ENCODE peak calls at places on chromosomes 16 and 17, in seven cellular contexts. V is astrocyte of the spinal cord, S is psoas muscle, Q is fibroblast of lung, X is cardiac fibroblast, B is fibroblast of the aortic adventitia, R is lung. K is an unnamed sample.

GRCh38 chr17:41416478-41416877 is 7.9 kb downstream of the KRT37 start:
- DNase-seq in V (no peak), S (no peak), Q (no peak), X (no peak), B (no peak), R (no peak), K (no peak)

GRCh38 chr17:46922487-46922803 is 515 bp upstream of the GOSR2 start:
- DNase-seq in V (no peak), S (no peak), Q (no peak), X (no peak), B (no peak), R (no peak), K (no peak)

GRCh38 chr16:21156767-21157467 is 1.6 kb upstream of the LDAF1 start:
- DNase-seq in V (peak; percentile 75), S (no peak), Q (peak; percentile 81), X (peak; percentile 83), B (peak; percentile 94), R (no peak), K (peak; percentile 22)

GRCh38 chr17:46777943-46778915 is 40.3 kb downstream of the WNT3 start:
- DNase-seq in V (no peak), S (no peak), Q (no peak), X (no peak), B (no peak), R (no peak), K (no peak)

GRCh38 chr16:71845639-71846431 is at the start of gene ATXN1L:
- DNase-seq in V (peak; percentile 87), S (peak; percentile 96), Q (peak; percentile 88), X (peak; percentile 92), B (peak; percentile 92), R (peak; percentile 89), K (peak; percentile 93)

GRCh38 chr16:88395669-88396584 is 13.2 kb downstream of the ZNF469 start:
- DNase-seq in V (no peak), S (no peak), Q (no peak), X (no peak), B (no peak), R (no peak), K (no peak)

GRCh38 chr16:12295395-12295794 is 318.9 kb downstream of the SNX29 start:
- DNase-seq in V (peak; percentile 10), S (no peak), Q (peak; percentile 39), X (no peak), B (peak; percentile 14), R (no peak), K (no peak)

GRCh38 chr17:65660947-65661346 is 99.5 kb upstream of the AXIN2 start:
- DNase-seq in V (peak; percentile 56), S (no peak), Q (peak; percentile 57), X (peak; percentile 90), B (peak; percentile 64), R (no peak), K (no peak)

GRCh38 chr16:19844945-19845641 is 39.6 kb downstream of the GPRC5B start:
- DNase-seq in V (peak; percentile 80), S (no peak), Q (peak; percentile 87), X (peak; percentile 87), B (peak; percentile 72), R (no peak), K (no peak)

GRCh38 chr16:3022697-3023414 is 886 bp downstream of the HCFC1R1 start:
- DNase-seq in V (peak; percentile 51), S (peak; percentile 84), Q (no peak), X (peak; percentile 85), B (peak; percentile 74), R (no peak), K (no peak)

GRCh38 chr16:89586853-89587252 is 11.3 kb downstream of the CPNE7 start:
- DNase-seq in V (no peak), S (no peak), Q (peak; percentile 37), X (peak; percentile 82), B (peak; percentile 54), R (no peak), K (no peak)

GRCh38 chr17:63514477-63514876 is 8.7 kb upstream of the KCNH6 start:
- DNase-seq in V (no peak), S (no peak), Q (no peak), X (no peak), B (no peak), R (no peak), K (no peak)

GRCh38 chr17:28960256-28961106 is 9.2 kb upstream of the PHF12 start:
- DNase-seq in V (no peak), S (no peak), Q (no peak), X (no peak), B (no peak), R (no peak), K (no peak)

GRCh38 chr17:58231644-58232043 is 6.7 kb upstream of the LPO start:
- DNase-seq in V (no peak), S (no peak), Q (peak; percentile 47), X (no peak), B (peak; percentile 40), R (no peak), K (no peak)

GRCh38 chr17:74699236-74699635 is 13.5 kb downstream of the CD300LF start:
- DNase-seq in V (no peak), S (no peak), Q (no peak), X (no peak), B (no peak), R (no peak), K (no peak)

GRCh38 chr17:61575983-61576382 is 15.0 kb downstream of the NACA2 start:
- DNase-seq in V (no peak), S (no peak), Q (no peak), X (no peak), B (no peak), R (no peak), K (no peak)

GRCh38 chr17:82923366-82924113 is 83.7 kb upstream of the ZNF750 start:
- DNase-seq in V (no peak), S (peak; percentile 42), Q (no peak), X (no peak), B (no peak), R (no peak), K (no peak)

GRCh38 chr17:82925336-82925735 is 85.5 kb upstream of the ZNF750 start:
- DNase-seq in V (no peak), S (peak; percentile 35), Q (no peak), X (no peak), B (no peak), R (no peak), K (no peak)

GRCh38 chr17:82926081-82926480 is 86.3 kb upstream of the ZNF750 start:
- DNase-seq in V (no peak), S (peak; percentile 7), Q (no peak), X (no peak), B (no peak), R (no peak), K (no peak)

GRCh38 chr17:82924214-82924613 is 84.4 kb upstream of the ZNF750 start:
- DNase-seq in V (no peak), S (peak; percentile 15), Q (no peak), X (no peak), B (no peak), R (no peak), K (no peak)

GRCh38 chr17:82924812-82925211 is 85.0 kb upstream of the ZNF750 start:
- DNase-seq in V (no peak), S (peak; percentile 26), Q (no peak), X (no peak), B (no peak), R (no peak), K (no peak)
- TF ChIP-seq CTCF in V (no peak), S (no peak), Q (no peak), X (no peak), B (no peak), R (no peak), K (no peak)

GRCh38 chr17:42744283-42744805 is 496 bp downstream of the EZH1 start:
- DNase-seq in V (peak; percentile 36), S (peak; percentile 91), Q (peak; percentile 32), X (peak; percentile 59), B (peak; percentile 38), R (peak; percentile 79), K (no peak)
- TF ChIP-seq CTCF in V (no peak), S (no peak), Q (no peak), X (no peak), B (no peak), R (no peak), K (peak; percentile 8)

DNA sequence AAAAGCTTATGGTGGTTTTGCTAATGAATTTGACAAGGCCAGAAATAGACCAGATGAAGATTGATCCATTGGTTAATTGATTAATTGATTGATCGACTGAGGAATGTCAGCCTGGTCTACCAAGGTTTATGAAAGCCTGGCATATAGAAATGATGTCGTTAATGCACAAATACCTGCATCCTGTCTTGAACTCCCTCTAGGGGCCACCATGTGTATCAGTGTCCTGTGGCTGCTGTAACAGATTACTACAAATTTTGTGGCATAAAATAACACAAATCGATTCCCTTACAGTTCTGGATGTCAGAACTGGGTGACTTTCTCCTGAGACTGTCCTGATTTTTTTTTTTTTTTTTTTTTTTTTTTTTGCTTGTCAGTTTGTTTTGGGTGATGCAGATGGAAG is 553.2 kb downstream of the MAF start:
- DNase-seq in V (no peak), S (no peak), Q (no peak), X (no peak), B (no peak), R (no peak), K (no peak)
- TF ChIP-seq CTCF in V (no peak), S (peak; percentile 35), Q (peak; percentile 32), X (peak; percentile 7), B (peak; percentile 8), R (no peak), K (peak; percentile 64)

DNA sequence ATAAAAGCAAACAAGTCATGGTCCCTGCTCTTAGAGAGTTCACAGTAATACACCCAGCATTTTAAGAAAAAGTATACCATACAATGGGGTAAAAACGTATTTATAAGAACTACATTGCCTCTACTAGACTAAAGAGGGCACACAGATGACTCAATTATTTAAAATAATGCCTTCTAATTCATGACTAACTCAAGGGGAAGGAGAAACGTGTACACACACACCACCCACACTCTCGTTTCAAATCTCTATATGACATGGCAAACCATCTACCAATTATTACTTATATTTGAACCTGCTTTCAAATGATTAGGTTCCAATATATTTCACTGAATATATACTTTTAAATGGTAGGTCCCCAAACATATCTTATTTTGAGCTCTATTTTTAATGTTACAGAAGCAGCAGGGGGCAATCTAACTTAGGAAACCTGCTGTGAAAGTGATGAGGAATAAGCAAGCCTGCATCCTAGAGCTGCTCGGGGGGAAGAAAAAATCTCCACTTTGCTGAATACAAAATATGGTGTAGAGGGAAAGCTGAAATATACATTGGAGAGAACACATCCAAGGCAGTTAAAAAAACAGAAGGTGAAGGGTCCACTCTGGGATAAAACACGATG is 232.4 kb upstream of the PSMD7 start:
- DNase-seq in V (no peak), S (no peak), Q (no peak), X (no peak), B (no peak), R (no peak), K (no peak)
- TF ChIP-seq CTCF in V (no peak), S (no peak), Q (peak; percentile 27), X (no peak), B (no peak), R (no peak), K (no peak)

K was measured in progenitor cell of endocrine pancreas.